ENCODE peak calls at places on chromosomes 4 and X, in five cellular contexts. One of them, this sample, is unnamed.
A peak's percentile ranks its signal among the peaks of the same experiment; 100 is the strongest.

GRCh38 chr4:183443609-183444148 is 757 bp upstream of the CDKN2AIP start:
- DNase-seq in CD4-positive, alpha-beta memory T cell: no peak
- DNase-seq in cardiac muscle cell: no peak
- DNase-seq in colonic mucosa: no peak
- DNase-seq in GM12878: no peak
- DNase-seq in this sample: no peak

GRCh38 chrX:40984962-40985361 is 100.3 kb upstream of the USP9X start:
- DNase-seq in CD4-positive, alpha-beta memory T cell: no peak
- DNase-seq in cardiac muscle cell: no peak
- DNase-seq in GM12878: no peak
- DNase-seq in colonic mucosa: no peak
- DNase-seq in this sample: no peak

GRCh38 chr4:2079006-2079405 is 19.9 kb downstream of the NAT8L start:
- DNase-seq in CD4-positive, alpha-beta memory T cell: no peak
- DNase-seq in GM12878: no peak
- DNase-seq in colonic mucosa: no peak
- DNase-seq in cardiac muscle cell: no peak
- DNase-seq in this sample: no peak

GRCh38 chr4:145878501-145879435 is 59.9 kb downstream of the ZNF827 start:
- DNase-seq in colonic mucosa: no peak
- DNase-seq in cardiac muscle cell: no peak
- DNase-seq in CD4-positive, alpha-beta memory T cell: no peak
- DNase-seq in GM12878: no peak
- DNase-seq in this sample: no peak

GRCh38 chr4:10832989-10833635 is 148.5 kb upstream of the CLNK start:
- DNase-seq in GM12878: peak; percentile 2
- DNase-seq in cardiac muscle cell: no peak
- DNase-seq in colonic mucosa: no peak
- DNase-seq in CD4-positive, alpha-beta memory T cell: no peak
- DNase-seq in this sample: no peak

GRCh38 chr4:80221161-80221560 is 23.9 kb downstream of the PRDM8 start:
- DNase-seq in colonic mucosa: no peak
- DNase-seq in GM12878: no peak
- DNase-seq in CD4-positive, alpha-beta memory T cell: no peak
- DNase-seq in cardiac muscle cell: no peak
- DNase-seq in this sample: no peak

GRCh38 chr4:138736362-138736761 is 279.2 kb upstream of the NOCT start:
- DNase-seq in colonic mucosa: no peak
- DNase-seq in GM12878: no peak
- DNase-seq in CD4-positive, alpha-beta memory T cell: no peak
- DNase-seq in cardiac muscle cell: no peak
- DNase-seq in this sample: no peak

GRCh38 chr4:17385403-17385802 is 126.5 kb downstream of the QDPR start:
- DNase-seq in colonic mucosa: no peak
- DNase-seq in GM12878: peak; percentile 24
- DNase-seq in cardiac muscle cell: peak; percentile 1
- DNase-seq in CD4-positive, alpha-beta memory T cell: peak; percentile 7
- DNase-seq in this sample: no peak

GRCh38 chr4:77619408-77619807 is 13.8 kb downstream of the CXCL13 start:
- DNase-seq in CD4-positive, alpha-beta memory T cell: no peak
- DNase-seq in colonic mucosa: no peak
- DNase-seq in GM12878: no peak
- DNase-seq in cardiac muscle cell: no peak
- DNase-seq in this sample: no peak

GRCh38 chrX:109995155-109995554 is 7.8 kb upstream of the TMEM164 start:
- DNase-seq in CD4-positive, alpha-beta memory T cell: no peak
- DNase-seq in cardiac muscle cell: no peak
- DNase-seq in GM12878: no peak
- DNase-seq in colonic mucosa: no peak
- DNase-seq in this sample: no peak

GRCh38 chrX:20300822-20301221 is 34.1 kb upstream of the RPS6KA3 start:
- DNase-seq in colonic mucosa: no peak
- DNase-seq in CD4-positive, alpha-beta memory T cell: no peak
- DNase-seq in cardiac muscle cell: no peak
- DNase-seq in GM12878: no peak
- DNase-seq in this sample: no peak

GRCh38 chrX:70437011-70437410 is 7.6 kb upstream of the DLG3 start:
- DNase-seq in cardiac muscle cell: no peak
- DNase-seq in GM12878: no peak
- DNase-seq in CD4-positive, alpha-beta memory T cell: no peak
- DNase-seq in colonic mucosa: no peak
- DNase-seq in this sample: no peak

GRCh38 chr4:174358823-174359222 is 75.1 kb downstream of the CEP44 start:
- DNase-seq in CD4-positive, alpha-beta memory T cell: no peak
- DNase-seq in colonic mucosa: no peak
- DNase-seq in cardiac muscle cell: no peak
- DNase-seq in GM12878: peak; percentile 40
- DNase-seq in this sample: no peak

GRCh38 chr4:92381640-92382039 is 77.9 kb downstream of the GRID2 start:
- DNase-seq in CD4-positive, alpha-beta memory T cell: no peak
- DNase-seq in colonic mucosa: no peak
- DNase-seq in cardiac muscle cell: no peak
- DNase-seq in GM12878: no peak
- DNase-seq in this sample: no peak

GRCh38 chrX:1596676-1597344 is 5.4 kb downstream of the AKAP17A start:
- DNase-seq in CD4-positive, alpha-beta memory T cell: no peak
- DNase-seq in GM12878: no peak
- DNase-seq in colonic mucosa: no peak
- DNase-seq in cardiac muscle cell: no peak
- DNase-seq in this sample: no peak

GRCh38 chrX:47854474-47854873 is 17.8 kb downstream of the ZNF81 start:
- DNase-seq in GM12878: no peak
- DNase-seq in colonic mucosa: peak; percentile 53
- DNase-seq in CD4-positive, alpha-beta memory T cell: peak; percentile 40
- DNase-seq in cardiac muscle cell: peak; percentile 32
- DNase-seq in this sample: no peak

GRCh38 chrX:52504551-52504950 is 8.9 kb downstream of the XAGE1A start:
- DNase-seq in GM12878: no peak
- DNase-seq in colonic mucosa: no peak
- DNase-seq in cardiac muscle cell: no peak
- DNase-seq in CD4-positive, alpha-beta memory T cell: no peak
- DNase-seq in this sample: no peak
- H3K36me3 ChIP-seq in GM12878: no peaks in the 10 kb centered on the region
- H3K36me3 ChIP-seq in colonic mucosa: no peaks in the 10 kb centered on the region
- H3K36me3 ChIP-seq in cardiac muscle cell: no peaks in the 10 kb centered on the region
- H3K36me3 ChIP-seq in CD4-positive, alpha-beta memory T cell: no peaks in the 10 kb centered on the region
- H3K36me3 ChIP-seq in this sample: no peaks in the 10 kb centered on the region

GRCh38 chrX:63434206-63434605 is 83.1 kb upstream of the SPIN4 start:
- DNase-seq in cardiac muscle cell: no peak
- DNase-seq in CD4-positive, alpha-beta memory T cell: no peak
- DNase-seq in GM12878: no peak
- DNase-seq in colonic mucosa: no peak
- DNase-seq in this sample: no peak
- H3K27ac ChIP-seq in cardiac muscle cell: no peak overlapping the region
- H3K27ac ChIP-seq in CD4-positive, alpha-beta memory T cell: no peak overlapping the region
- H3K27ac ChIP-seq in GM12878: no peak overlapping the region
- H3K27ac ChIP-seq in colonic mucosa: no peak overlapping the region
- H3K27ac ChIP-seq in this sample: no peak overlapping the region

DNA sequence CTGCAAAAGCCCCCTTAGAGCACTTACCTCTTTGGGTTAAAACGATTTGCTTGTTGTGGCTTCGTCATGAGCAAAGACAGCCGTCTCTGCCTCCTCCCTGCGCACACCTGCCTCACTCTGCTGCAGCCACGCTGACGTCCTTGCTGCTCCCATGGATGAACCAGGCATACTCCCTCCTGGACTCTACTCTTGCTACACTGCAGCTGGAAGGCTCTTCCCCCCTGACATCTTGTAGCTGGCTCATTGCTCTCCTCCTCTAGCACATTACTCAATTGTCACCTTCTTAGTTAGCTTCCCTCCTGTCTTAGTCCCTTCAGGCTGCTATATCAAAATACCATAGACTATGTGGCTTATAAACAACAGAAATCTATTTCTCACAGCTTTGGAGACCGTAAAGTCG is 59.3 kb downstream of the FAM114A1 start:
- DNase-seq in GM12878: no peak
- DNase-seq in CD4-positive, alpha-beta memory T cell: no peak
- DNase-seq in colonic mucosa: no peak
- DNase-seq in cardiac muscle cell: no peak
- DNase-seq in this sample: no peak
- H3K36me3 ChIP-seq in GM12878: no peaks in the 10 kb centered on the region
- H3K36me3 ChIP-seq in CD4-positive, alpha-beta memory T cell: no peaks in the 10 kb centered on the region
- H3K36me3 ChIP-seq in colonic mucosa: peaks cover 19% of the 10 kb centered on the region
- H3K36me3 ChIP-seq in cardiac muscle cell: peaks cover 4% of the 10 kb centered on the region
- H3K36me3 ChIP-seq in this sample: no peaks in the 10 kb centered on the region

GRCh38 chrX:23887918-23888317 is 19.8 kb downstream of the APOO start:
- DNase-seq in colonic mucosa: no peak
- DNase-seq in CD4-positive, alpha-beta memory T cell: no peak
- DNase-seq in GM12878: no peak
- DNase-seq in cardiac muscle cell: no peak
- DNase-seq in this sample: no peak

GRCh38 chrX:23887448-23887847 is 20.3 kb downstream of the APOO start:
- DNase-seq in cardiac muscle cell: no peak
- DNase-seq in GM12878: no peak
- DNase-seq in colonic mucosa: peak; percentile 66
- DNase-seq in CD4-positive, alpha-beta memory T cell: no peak
- DNase-seq in this sample: no peak

GRCh38 chrX:23884427-23885024 is 23.2 kb downstream of the APOO start:
- DNase-seq in cardiac muscle cell: no peak
- DNase-seq in colonic mucosa: no peak
- DNase-seq in CD4-positive, alpha-beta memory T cell: no peak
- DNase-seq in GM12878: no peak
- DNase-seq in this sample: no peak

GRCh38 chrX:23883737-23884354 is 23.9 kb downstream of the APOO start:
- DNase-seq in colonic mucosa: peak; percentile 32
- DNase-seq in CD4-positive, alpha-beta memory T cell: no peak
- DNase-seq in GM12878: no peak
- DNase-seq in cardiac muscle cell: no peak
- DNase-seq in this sample: no peak

GRCh38 chrX:23885803-23886202 is 21.9 kb downstream of the APOO start:
- DNase-seq in cardiac muscle cell: no peak
- DNase-seq in CD4-positive, alpha-beta memory T cell: no peak
- DNase-seq in GM12878: no peak
- DNase-seq in colonic mucosa: no peak
- DNase-seq in this sample: no peak
- H3K27ac ChIP-seq in cardiac muscle cell: no peak overlapping the region
- H3K27ac ChIP-seq in CD4-positive, alpha-beta memory T cell: no peak overlapping the region
- H3K27ac ChIP-seq in GM12878: no peak overlapping the region
- H3K27ac ChIP-seq in colonic mucosa: no peak overlapping the region
- H3K27ac ChIP-seq in this sample: no peak overlapping the region

DNA sequence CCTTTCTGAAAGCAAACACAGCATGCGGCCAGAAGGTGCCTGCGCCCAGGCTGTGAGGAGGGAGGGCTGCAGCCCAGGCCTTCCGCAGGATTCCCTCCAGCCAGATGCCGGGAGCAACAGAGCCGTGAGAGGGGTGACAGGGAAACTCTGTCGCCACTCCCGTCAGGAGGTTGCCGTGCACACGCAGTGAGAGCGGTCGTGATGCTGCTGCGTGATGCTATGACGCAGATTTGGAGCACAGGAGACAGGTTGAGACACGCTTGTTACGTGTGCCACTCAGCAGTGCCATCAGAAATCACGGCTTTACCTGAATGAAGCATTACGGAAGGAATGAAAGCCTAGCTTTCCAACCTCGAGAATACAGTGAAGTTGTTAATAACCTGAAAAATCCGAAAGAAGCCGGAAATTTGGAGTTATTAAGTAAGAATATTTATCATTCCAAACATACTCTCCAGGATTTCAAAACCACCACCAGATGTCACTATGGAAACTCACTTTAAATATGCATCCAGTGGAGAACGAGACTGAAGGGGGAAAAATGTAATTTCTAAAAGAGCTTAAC is 54.4 kb downstream of the FAT1 start:
- DNase-seq in colonic mucosa: no peak
- DNase-seq in cardiac muscle cell: peak; percentile 51
- DNase-seq in GM12878: no peak
- DNase-seq in CD4-positive, alpha-beta memory T cell: no peak
- DNase-seq in this sample: no peak
- H3K36me3 ChIP-seq in colonic mucosa: no peaks in the 10 kb centered on the region
- H3K36me3 ChIP-seq in cardiac muscle cell: no peaks in the 10 kb centered on the region
- H3K36me3 ChIP-seq in GM12878: no peaks in the 10 kb centered on the region
- H3K36me3 ChIP-seq in CD4-positive, alpha-beta memory T cell: no peaks in the 10 kb centered on the region
- H3K36me3 ChIP-seq in this sample: no peaks in the 10 kb centered on the region

GRCh38 chr4:7539659-7540058 is 104.9 kb upstream of the PSAPL1 start:
- DNase-seq in GM12878: no peak
- DNase-seq in colonic mucosa: no peak
- DNase-seq in CD4-positive, alpha-beta memory T cell: peak; percentile 74
- DNase-seq in cardiac muscle cell: no peak
- DNase-seq in this sample: peak; percentile 67
- H3K27ac ChIP-seq in GM12878: no peak overlapping the region
- H3K27ac ChIP-seq in colonic mucosa: no peak overlapping the region
- H3K27ac ChIP-seq in CD4-positive, alpha-beta memory T cell: no peak overlapping the region
- H3K27ac ChIP-seq in cardiac muscle cell: no peak overlapping the region
- H3K27ac ChIP-seq in this sample: no peak overlapping the region

This sample was measured in effector memory CD4-positive, alpha-beta T cell.